ENCODE peak calls at places on chromosomes 6 and 20, in five cellular contexts. One of them, this sample, is unnamed.

GRCh38 chr6:39054577-39055142 is 6.1 kb downstream of the GLP1R start:
- DNase-seq in GM23248: no peak
- DNase-seq in D341Med: no peak
- DNase-seq in GM13976: no peak
- DNase-seq in stimulated activated CD4-positive, alpha-beta T cell treated with anti-CD3 and anti-CD28 coated beads, Interleukin-15, amount 100 ng/mL, for 24 hours: no peak
- DNase-seq in this sample: no peak

GRCh38 chr6:145898376-145898775 is 65.8 kb downstream of the SHPRH start:
- DNase-seq in D341Med: no peak
- DNase-seq in stimulated activated CD4-positive, alpha-beta T cell treated with anti-CD3 and anti-CD28 coated beads, Interleukin-15, amount 100 ng/mL, for 24 hours: no peak
- DNase-seq in GM13976: no peak
- DNase-seq in GM23248: no peak
- DNase-seq in this sample: no peak

GRCh38 chr6:45387236-45387635 is 9.5 kb upstream of the SUPT3H start:
- DNase-seq in GM13976: no peak
- DNase-seq in GM23248: peak
- DNase-seq in stimulated activated CD4-positive, alpha-beta T cell treated with anti-CD3 and anti-CD28 coated beads, Interleukin-15, amount 100 ng/mL, for 24 hours: no peak
- DNase-seq in D341Med: no peak
- DNase-seq in this sample: peak

GRCh38 chr6:39765508-39766065 is 26.6 kb upstream of the DAAM2 start:
- DNase-seq in D341Med: no peak
- DNase-seq in GM13976: no peak
- DNase-seq in stimulated activated CD4-positive, alpha-beta T cell treated with anti-CD3 and anti-CD28 coated beads, Interleukin-15, amount 100 ng/mL, for 24 hours: no peak
- DNase-seq in GM23248: no peak
- DNase-seq in this sample: no peak

GRCh38 chr6:107616776-107617175 is 126.9 kb downstream of the SOBP start:
- DNase-seq in stimulated activated CD4-positive, alpha-beta T cell treated with anti-CD3 and anti-CD28 coated beads, Interleukin-15, amount 100 ng/mL, for 24 hours: no peak
- DNase-seq in D341Med: no peak
- DNase-seq in GM23248: no peak
- DNase-seq in GM13976: no peak
- DNase-seq in this sample: no peak

GRCh38 chr6:21856096-21856825 is 262.7 kb downstream of the SOX4 start:
- DNase-seq in GM23248: peak
- DNase-seq in stimulated activated CD4-positive, alpha-beta T cell treated with anti-CD3 and anti-CD28 coated beads, Interleukin-15, amount 100 ng/mL, for 24 hours: no peak
- DNase-seq in GM13976: no peak
- DNase-seq in D341Med: no peak
- DNase-seq in this sample: peak

GRCh38 chr6:46284472-46284871 is 113.7 kb upstream of the ENPP5 start:
- DNase-seq in D341Med: no peak
- DNase-seq in stimulated activated CD4-positive, alpha-beta T cell treated with anti-CD3 and anti-CD28 coated beads, Interleukin-15, amount 100 ng/mL, for 24 hours: no peak
- DNase-seq in GM13976: no peak
- DNase-seq in GM23248: no peak
- DNase-seq in this sample: no peak

GRCh38 chr20:20820104-20820503 is 107.7 kb upstream of the RALGAPA2 start:
- DNase-seq in stimulated activated CD4-positive, alpha-beta T cell treated with anti-CD3 and anti-CD28 coated beads, Interleukin-15, amount 100 ng/mL, for 24 hours: no peak
- DNase-seq in GM23248: peak
- DNase-seq in D341Med: peak
- DNase-seq in GM13976: no peak
- DNase-seq in this sample: no peak

GRCh38 chr20:63024573-63025392 is 18.0 kb upstream of the BHLHE23 start:
- DNase-seq in D341Med: no peak
- DNase-seq in GM13976: no peak
- DNase-seq in stimulated activated CD4-positive, alpha-beta T cell treated with anti-CD3 and anti-CD28 coated beads, Interleukin-15, amount 100 ng/mL, for 24 hours: no peak
- DNase-seq in GM23248: no peak
- DNase-seq in this sample: no peak

GRCh38 chr6:42365021-42365420 is 86.7 kb downstream of the TRERF1 start:
- DNase-seq in stimulated activated CD4-positive, alpha-beta T cell treated with anti-CD3 and anti-CD28 coated beads, Interleukin-15, amount 100 ng/mL, for 24 hours: no peak
- DNase-seq in D341Med: no peak
- DNase-seq in GM23248: peak
- DNase-seq in GM13976: no peak
- DNase-seq in this sample: no peak

GRCh38 chr20:46307139-46307998 is 929 bp downstream of the CDH22 start:
- DNase-seq in GM23248: peak
- DNase-seq in D341Med: peak
- DNase-seq in GM13976: peak
- DNase-seq in stimulated activated CD4-positive, alpha-beta T cell treated with anti-CD3 and anti-CD28 coated beads, Interleukin-15, amount 100 ng/mL, for 24 hours: peak
- DNase-seq in this sample: peak

GRCh38 chr6:74925683-74926082 is 280.2 kb downstream of the COL12A1 start:
- DNase-seq in GM23248: no peak
- DNase-seq in GM13976: no peak
- DNase-seq in stimulated activated CD4-positive, alpha-beta T cell treated with anti-CD3 and anti-CD28 coated beads, Interleukin-15, amount 100 ng/mL, for 24 hours: no peak
- DNase-seq in D341Med: no peak
- DNase-seq in this sample: no peak

GRCh38 chr20:57001126-57001767 is 265.2 kb downstream of the BMP7 start:
- DNase-seq in D341Med: no peak
- DNase-seq in GM13976: no peak
- DNase-seq in GM23248: no peak
- DNase-seq in stimulated activated CD4-positive, alpha-beta T cell treated with anti-CD3 and anti-CD28 coated beads, Interleukin-15, amount 100 ng/mL, for 24 hours: no peak
- DNase-seq in this sample: no peak

GRCh38 chr6:1029196-1029595 is 282.7 kb upstream of the FOXQ1 start:
- DNase-seq in GM23248: peak
- DNase-seq in GM13976: no peak
- DNase-seq in D341Med: peak
- DNase-seq in stimulated activated CD4-positive, alpha-beta T cell treated with anti-CD3 and anti-CD28 coated beads, Interleukin-15, amount 100 ng/mL, for 24 hours: no peak
- DNase-seq in this sample: peak

GRCh38 chr6:105882071-105882803 is 203.9 kb upstream of the PRDM1 start:
- DNase-seq in D341Med: no peak
- DNase-seq in GM23248: peak
- DNase-seq in stimulated activated CD4-positive, alpha-beta T cell treated with anti-CD3 and anti-CD28 coated beads, Interleukin-15, amount 100 ng/mL, for 24 hours: no peak
- DNase-seq in GM13976: no peak
- DNase-seq in this sample: no peak

This sample was measured in AG08395.